ENCODE peak calls at places on chromosomes 6 and 20, in eight cellular contexts. One of them, this sample, is unnamed.

GRCh38 chr6:44050872-44051421 is 76.3 kb downstream of the MRPL14 start:
- DNase-seq in HCT116: no peak
- DNase-seq in H1: no peak
- DNase-seq in endothelial cell of umbilical vein: no peak
- DNase-seq in GM12878: no peak
- DNase-seq in A549: no peak
- DNase-seq in K562: no peak
- DNase-seq in HepG2: no peak
- DNase-seq in this sample: no peak

GRCh38 chr6:125747589-125748533 is 1.6 kb upstream of the HEY2 start:
- DNase-seq in GM12878: no peak
- DNase-seq in HCT116: no peak
- DNase-seq in A549: no peak
- DNase-seq in H1: no peak
- DNase-seq in endothelial cell of umbilical vein: no peak
- DNase-seq in HepG2: no peak
- DNase-seq in K562: peak
- DNase-seq in this sample: peak

GRCh38 chr6:157268835-157269234 is 54.5 kb downstream of the TMEM242 start:
- DNase-seq in endothelial cell of umbilical vein: no peak
- DNase-seq in H1: no peak
- DNase-seq in HepG2: no peak
- DNase-seq in A549: no peak
- DNase-seq in K562: no peak
- DNase-seq in GM12878: no peak
- DNase-seq in HCT116: no peak
- DNase-seq in this sample: no peak

GRCh38 chr6:32529697-32530429 is at the start of gene HLA-DRB5:
- DNase-seq in HepG2: no peak
- DNase-seq in HCT116: peak
- DNase-seq in K562: no peak
- DNase-seq in H1: no peak
- DNase-seq in GM12878: peak
- DNase-seq in A549: no peak
- DNase-seq in endothelial cell of umbilical vein: no peak
- DNase-seq in this sample: peak

GRCh38 chr6:27237089-27237723 is 10.3 kb upstream of the PRSS16 start:
- DNase-seq in K562: peak
- DNase-seq in HCT116: peak
- DNase-seq in A549: no peak
- DNase-seq in endothelial cell of umbilical vein: peak
- DNase-seq in HepG2: peak
- DNase-seq in GM12878: no peak
- DNase-seq in H1: no peak
- DNase-seq in this sample: peak

GRCh38 chr6:128209771-128210170 is 308.9 kb upstream of the THEMIS start:
- DNase-seq in GM12878: no peak
- DNase-seq in K562: no peak
- DNase-seq in HepG2: peak
- DNase-seq in endothelial cell of umbilical vein: peak
- DNase-seq in A549: no peak
- DNase-seq in H1: no peak
- DNase-seq in HCT116: no peak
- DNase-seq in this sample: no peak

GRCh38 chr6:15465212-15465611 is 197.6 kb downstream of the DTNBP1 start:
- DNase-seq in A549: no peak
- DNase-seq in HepG2: no peak
- DNase-seq in K562: no peak
- DNase-seq in endothelial cell of umbilical vein: no peak
- DNase-seq in HCT116: no peak
- DNase-seq in H1: no peak
- DNase-seq in GM12878: no peak
- DNase-seq in this sample: no peak

GRCh38 chr6:98118357-98119045 is 715.9 kb upstream of the POU3F2 start:
- DNase-seq in H1: no peak
- DNase-seq in GM12878: no peak
- DNase-seq in HepG2: no peak
- DNase-seq in HCT116: no peak
- DNase-seq in K562: no peak
- DNase-seq in endothelial cell of umbilical vein: no peak
- DNase-seq in A549: no peak
- DNase-seq in this sample: no peak

GRCh38 chr20:24953621-24954133 is 4.6 kb downstream of the CST7 start:
- DNase-seq in H1: no peak
- DNase-seq in A549: no peak
- DNase-seq in endothelial cell of umbilical vein: no peak
- DNase-seq in HCT116: no peak
- DNase-seq in GM12878: no peak
- DNase-seq in K562: no peak
- DNase-seq in HepG2: no peak
- DNase-seq in this sample: no peak

GRCh38 chr6:148650941-148651540 is 95.8 kb upstream of the UST start:
- DNase-seq in GM12878: no peak
- DNase-seq in K562: no peak
- DNase-seq in H1: no peak
- DNase-seq in endothelial cell of umbilical vein: no peak
- DNase-seq in A549: no peak
- DNase-seq in HepG2: no peak
- DNase-seq in HCT116: no peak
- DNase-seq in this sample: no peak

GRCh38 chr20:63682384-63683139 is 13.9 kb upstream of the TNFRSF6B start:
- DNase-seq in endothelial cell of umbilical vein: peak
- DNase-seq in HCT116: peak
- DNase-seq in GM12878: no peak
- DNase-seq in A549: peak
- DNase-seq in H1: no peak
- DNase-seq in HepG2: peak
- DNase-seq in K562: no peak
- DNase-seq in this sample: peak

DNA sequence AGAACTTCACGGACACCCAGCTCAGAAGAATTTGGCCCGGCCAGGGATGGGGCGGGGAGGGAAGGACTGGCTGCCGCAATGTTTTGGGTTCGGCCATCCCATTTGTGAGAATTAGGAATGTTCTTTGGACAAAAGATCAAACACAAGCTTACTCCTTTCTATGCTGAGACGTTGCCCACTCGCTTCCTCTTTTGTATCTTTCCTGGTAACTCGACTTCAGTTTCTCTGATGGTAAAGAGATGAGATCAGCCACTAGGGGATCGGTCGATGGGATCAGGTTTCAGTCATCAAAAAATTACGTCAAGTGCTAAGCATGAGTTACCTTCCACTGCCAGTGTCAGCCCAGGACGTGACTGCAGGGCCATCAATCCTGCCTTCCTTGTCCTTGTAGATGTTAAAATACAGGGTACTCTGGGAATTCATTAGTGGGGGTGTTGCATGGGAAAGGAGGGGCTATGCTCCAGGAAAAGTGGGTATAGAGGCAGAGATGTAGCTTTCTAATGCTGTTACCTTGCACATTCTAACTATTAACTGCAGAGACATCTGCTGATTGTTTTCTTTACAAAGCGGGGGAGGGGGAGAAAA is 190.2 kb downstream of the TSHZ2 start:
- DNase-seq in HepG2: no peak
- DNase-seq in K562: peak
- DNase-seq in HCT116: peak
- DNase-seq in A549: peak
- DNase-seq in endothelial cell of umbilical vein: no peak
- DNase-seq in GM12878: no peak
- DNase-seq in H1: no peak
- DNase-seq in this sample: peak
- TF ChIP-seq POLR2A in HepG2: no peak
- TF ChIP-seq POLR2A in K562: no peak
- TF ChIP-seq POLR2A in HCT116: no peak
- TF ChIP-seq POLR2A in A549: no peak
- TF ChIP-seq POLR2A in endothelial cell of umbilical vein: no peak
- TF ChIP-seq POLR2A in GM12878: no peak
- TF ChIP-seq POLR2A in H1: no peak
- TF ChIP-seq POLR2A in this sample: no peak

GRCh38 chr6:104940881-104941693 is 15.8 kb upstream of the LIN28B start:
- DNase-seq in HepG2: peak
- DNase-seq in A549: no peak
- DNase-seq in HCT116: no peak
- DNase-seq in K562: peak
- DNase-seq in H1: no peak
- DNase-seq in endothelial cell of umbilical vein: peak
- DNase-seq in GM12878: no peak
- DNase-seq in this sample: no peak
- TF ChIP-seq CTCF in HepG2: peak
- TF ChIP-seq CTCF in A549: no peak
- TF ChIP-seq CTCF in HCT116: no peak
- TF ChIP-seq CTCF in K562: peak
- TF ChIP-seq CTCF in H1: peak
- TF ChIP-seq CTCF in endothelial cell of umbilical vein: peak
- TF ChIP-seq CTCF in GM12878: peak
- TF ChIP-seq CTCF in this sample: no peak

GRCh38 chr6:38068854-38069253 is 249.3 kb downstream of the ZFAND3 start:
- DNase-seq in HCT116: no peak
- DNase-seq in HepG2: no peak
- DNase-seq in GM12878: no peak
- DNase-seq in H1: no peak
- DNase-seq in A549: no peak
- DNase-seq in K562: no peak
- DNase-seq in endothelial cell of umbilical vein: no peak
- DNase-seq in this sample: no peak

GRCh38 chr6:38065734-38066133 is 246.2 kb downstream of the ZFAND3 start:
- DNase-seq in K562: no peak
- DNase-seq in endothelial cell of umbilical vein: no peak
- DNase-seq in H1: no peak
- DNase-seq in HCT116: no peak
- DNase-seq in GM12878: no peak
- DNase-seq in A549: no peak
- DNase-seq in HepG2: no peak
- DNase-seq in this sample: no peak

GRCh38 chr6:38063973-38064372 is 244.4 kb downstream of the ZFAND3 start:
- DNase-seq in HCT116: no peak
- DNase-seq in K562: no peak
- DNase-seq in H1: no peak
- DNase-seq in endothelial cell of umbilical vein: no peak
- DNase-seq in HepG2: no peak
- DNase-seq in A549: no peak
- DNase-seq in GM12878: no peak
- DNase-seq in this sample: no peak

GRCh38 chr6:38064431-38064830 is 244.9 kb downstream of the ZFAND3 start:
- DNase-seq in endothelial cell of umbilical vein: no peak
- DNase-seq in H1: no peak
- DNase-seq in HCT116: no peak
- DNase-seq in A549: no peak
- DNase-seq in GM12878: no peak
- DNase-seq in K562: no peak
- DNase-seq in HepG2: no peak
- DNase-seq in this sample: no peak

DNA sequence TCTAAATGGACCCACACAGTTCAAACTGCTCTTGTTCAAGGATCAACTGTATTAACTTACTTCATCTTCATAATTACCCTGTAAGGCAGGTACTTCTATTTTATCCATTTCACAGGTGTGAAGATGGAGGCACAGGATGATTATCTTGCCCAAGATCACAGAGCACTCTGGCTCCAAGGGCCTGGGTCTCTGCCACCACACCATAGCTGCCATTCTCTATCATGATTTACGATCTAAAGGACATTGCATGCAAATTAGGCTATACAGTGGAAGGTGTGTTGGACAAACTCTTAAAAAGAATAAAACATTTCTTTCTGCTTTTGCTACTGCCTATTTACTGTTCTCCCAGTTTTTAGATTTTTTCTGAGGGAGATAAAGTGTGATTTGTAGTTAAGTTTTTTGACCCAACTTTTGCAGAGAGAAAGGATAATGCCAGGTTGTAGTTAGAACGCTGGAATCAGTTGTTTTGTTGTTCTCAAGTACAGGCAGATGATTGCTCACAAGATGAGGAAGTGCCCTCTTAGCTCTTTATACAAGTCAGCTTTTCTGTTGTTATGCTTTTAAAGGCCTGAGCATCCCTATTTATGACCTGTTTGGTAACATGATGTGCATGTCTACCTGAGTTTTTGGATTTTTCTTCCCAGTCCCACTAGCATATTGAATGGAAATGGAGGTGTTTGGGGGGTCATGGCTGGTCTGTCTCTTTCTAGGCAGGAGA is 247.9 kb downstream of the ZFAND3 start:
- DNase-seq in K562: no peak
- DNase-seq in endothelial cell of umbilical vein: no peak
- DNase-seq in A549: no peak
- DNase-seq in HCT116: no peak
- DNase-seq in GM12878: no peak
- DNase-seq in H1: no peak
- DNase-seq in HepG2: no peak
- DNase-seq in this sample: no peak
- TF ChIP-seq MAX in K562: no peak
- TF ChIP-seq MAX in endothelial cell of umbilical vein: no peak
- TF ChIP-seq MAX in A549: no peak
- TF ChIP-seq MAX in HCT116: no peak
- TF ChIP-seq MAX in GM12878: no peak
- TF ChIP-seq MAX in H1: no peak
- TF ChIP-seq MAX in HepG2: no peak
- TF ChIP-seq MAX in this sample: no peak

DNA sequence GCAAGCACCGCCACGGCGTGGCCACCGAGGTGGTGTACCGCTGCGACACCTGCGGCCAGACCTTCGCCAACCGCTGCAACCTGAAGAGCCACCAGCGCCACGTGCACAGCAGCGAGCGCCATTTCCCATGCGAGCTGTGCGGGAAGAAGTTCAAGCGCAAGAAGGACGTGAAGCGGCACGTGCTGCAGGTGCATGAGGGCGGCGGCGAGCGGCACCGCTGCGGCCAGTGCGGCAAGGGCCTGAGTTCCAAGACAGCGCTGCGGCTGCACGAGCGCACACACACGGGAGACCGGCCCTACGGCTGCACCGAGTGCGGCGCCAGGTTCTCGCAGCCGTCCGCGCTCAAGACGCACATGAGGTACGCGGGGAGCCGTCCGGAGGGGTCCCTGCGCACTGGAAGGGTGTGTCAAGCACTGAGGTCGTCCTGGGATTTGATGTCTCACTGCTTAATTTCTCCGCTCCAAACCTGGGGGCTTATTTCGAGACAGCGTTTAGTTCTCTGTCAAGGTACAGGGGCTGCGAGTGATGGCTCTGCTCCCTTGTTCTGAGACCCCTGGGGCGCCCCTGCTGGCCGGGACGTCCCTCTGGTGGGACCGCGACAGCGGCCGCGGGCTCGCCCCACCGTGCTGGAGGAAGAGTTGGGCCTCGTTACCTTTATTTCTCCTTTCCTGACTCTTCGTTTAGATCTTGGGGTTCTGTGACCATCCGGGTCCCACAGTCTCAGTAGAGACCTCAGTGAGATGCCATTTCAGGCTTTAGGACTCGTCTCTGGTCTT is 3.6 kb downstream of the GZF1 start:
- DNase-seq in H1: no peak
- DNase-seq in GM12878: no peak
- DNase-seq in endothelial cell of umbilical vein: no peak
- DNase-seq in HCT116: no peak
- DNase-seq in A549: no peak
- DNase-seq in HepG2: no peak
- DNase-seq in K562: no peak
- DNase-seq in this sample: no peak
- TF ChIP-seq POLR2A in H1: no peak
- TF ChIP-seq POLR2A in GM12878: peak
- TF ChIP-seq POLR2A in endothelial cell of umbilical vein: no peak
- TF ChIP-seq POLR2A in HCT116: no peak
- TF ChIP-seq POLR2A in A549: no peak
- TF ChIP-seq POLR2A in HepG2: no peak
- TF ChIP-seq POLR2A in K562: no peak
- TF ChIP-seq POLR2A in this sample: no peak

This sample was measured in NB4.